ENCODE peak calls at places on chromosomes 11 and 22, in ten cellular contexts. One of them, this sample, is unnamed. For H3K36me3, the result is how much of the 10 kb centered on the place peaks cover.

GRCh38 chr11:111334495-111335123 is 36.3 kb downstream of the POU2AF3 start:
- DNase-seq in suprapubic skin: no peak
- DNase-seq in colonic mucosa: peak
- DNase-seq in tibial artery: no peak
- DNase-seq in PC-3: peak
- DNase-seq in pancreas: peak
- DNase-seq in stomach: peak
- DNase-seq in brain microvascular endothelial cell: no peak
- DNase-seq in endothelial cell of umbilical vein: no peak
- DNase-seq in OCI-LY7: no peak
- DNase-seq in this sample: no peak

GRCh38 chr22:43013355-43014061 is 1.4 kb downstream of the PACSIN2 start:
- DNase-seq in suprapubic skin: no peak
- DNase-seq in colonic mucosa: peak
- DNase-seq in tibial artery: no peak
- DNase-seq in PC-3: peak
- DNase-seq in pancreas: peak
- DNase-seq in stomach: no peak
- DNase-seq in brain microvascular endothelial cell: no peak
- DNase-seq in endothelial cell of umbilical vein: peak
- DNase-seq in OCI-LY7: peak
- DNase-seq in this sample: no peak

GRCh38 chr11:11252403-11252802 is 100.6 kb downstream of the CSNK2A3 start:
- DNase-seq in suprapubic skin: no peak
- DNase-seq in colonic mucosa: no peak
- DNase-seq in tibial artery: no peak
- DNase-seq in PC-3: no peak
- DNase-seq in pancreas: no peak
- DNase-seq in stomach: no peak
- DNase-seq in brain microvascular endothelial cell: no peak
- DNase-seq in endothelial cell of umbilical vein: no peak
- DNase-seq in OCI-LY7: peak
- DNase-seq in this sample: peak

GRCh38 chr11:69273571-69273970 is 20.4 kb upstream of the MYEOV start:
- DNase-seq in suprapubic skin: no peak
- DNase-seq in colonic mucosa: no peak
- DNase-seq in tibial artery: no peak
- DNase-seq in PC-3: no peak
- DNase-seq in pancreas: no peak
- DNase-seq in stomach: no peak
- DNase-seq in brain microvascular endothelial cell: no peak
- DNase-seq in endothelial cell of umbilical vein: no peak
- DNase-seq in OCI-LY7: no peak
- DNase-seq in this sample: no peak

GRCh38 chr11:62805991-62806441 is 776 bp upstream of the NXF1 start:
- DNase-seq in suprapubic skin: no peak
- DNase-seq in colonic mucosa: peak
- DNase-seq in tibial artery: no peak
- DNase-seq in PC-3: no peak
- DNase-seq in pancreas: no peak
- DNase-seq in stomach: no peak
- DNase-seq in brain microvascular endothelial cell: no peak
- DNase-seq in endothelial cell of umbilical vein: no peak
- DNase-seq in OCI-LY7: peak
- DNase-seq in this sample: no peak

GRCh38 chr11:116467809-116468208 is 305.0 kb downstream of the BUD13 start:
- DNase-seq in suprapubic skin: no peak
- DNase-seq in colonic mucosa: no peak
- DNase-seq in tibial artery: no peak
- DNase-seq in PC-3: no peak
- DNase-seq in pancreas: no peak
- DNase-seq in stomach: no peak
- DNase-seq in brain microvascular endothelial cell: no peak
- DNase-seq in endothelial cell of umbilical vein: peak
- DNase-seq in OCI-LY7: no peak
- DNase-seq in this sample: no peak

GRCh38 chr22:26461188-26461810 is 22.3 kb downstream of the HPS4 start:
- DNase-seq in suprapubic skin: no peak
- DNase-seq in colonic mucosa: peak
- DNase-seq in tibial artery: peak
- DNase-seq in PC-3: peak
- DNase-seq in pancreas: peak
- DNase-seq in stomach: peak
- DNase-seq in brain microvascular endothelial cell: peak
- DNase-seq in endothelial cell of umbilical vein: peak
- DNase-seq in OCI-LY7: peak
- DNase-seq in this sample: peak

GRCh38 chr11:3001496-3001895 is 9.4 kb upstream of the NAP1L4 start:
- DNase-seq in suprapubic skin: peak
- DNase-seq in colonic mucosa: no peak
- DNase-seq in tibial artery: peak
- DNase-seq in PC-3: no peak
- DNase-seq in pancreas: peak
- DNase-seq in stomach: peak
- DNase-seq in brain microvascular endothelial cell: no peak
- DNase-seq in endothelial cell of umbilical vein: no peak
- DNase-seq in OCI-LY7: no peak
- DNase-seq in this sample: no peak

DNA sequence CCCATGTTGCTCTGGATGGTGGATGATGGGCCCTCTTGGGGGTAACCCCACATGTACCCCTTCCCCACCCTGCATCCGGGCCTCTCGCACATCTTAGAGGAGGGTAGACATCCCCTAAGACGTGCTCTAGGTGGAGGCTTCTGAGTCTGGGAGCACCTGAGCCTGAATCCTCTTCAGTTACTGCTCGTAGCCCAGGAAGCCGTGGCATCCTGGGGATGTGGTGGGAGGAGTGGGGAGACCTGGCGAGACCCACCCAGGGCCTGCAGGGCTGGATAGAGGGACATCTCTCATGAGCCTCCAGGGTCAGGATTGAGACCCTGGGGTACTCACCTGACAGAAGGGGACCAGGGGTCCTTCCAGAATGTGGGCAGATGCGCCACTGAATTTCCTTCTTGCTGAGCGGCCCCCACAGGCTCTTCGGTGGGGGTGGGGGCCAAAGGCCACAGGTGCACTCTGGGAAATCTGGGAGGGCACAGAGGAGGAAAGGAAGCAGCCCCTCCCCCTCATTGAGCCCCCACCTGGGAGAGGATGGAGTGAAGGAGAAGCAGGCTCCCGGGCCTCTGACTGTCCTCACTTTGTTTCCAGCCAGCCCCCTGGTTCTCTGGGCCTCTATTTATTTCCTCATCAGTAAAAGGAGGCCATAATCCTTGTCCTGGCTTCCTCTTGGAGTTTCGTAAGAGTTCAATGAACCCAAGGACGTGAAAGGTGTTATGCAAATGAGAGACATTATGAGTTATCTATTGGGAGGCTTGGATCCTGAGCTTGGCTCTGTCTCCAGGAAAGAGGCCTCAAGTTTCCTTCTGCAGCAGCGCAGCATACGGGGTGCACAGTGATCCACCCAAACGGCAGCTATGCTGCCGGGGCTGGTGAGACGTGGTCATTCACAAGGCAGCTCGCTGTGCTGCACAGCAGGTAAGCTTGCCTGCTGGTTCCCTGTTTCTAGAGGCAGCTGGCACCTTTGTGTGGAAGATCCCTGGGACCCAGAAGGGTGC is 31.2 kb downstream of the KCNJ4 start:
- DNase-seq in suprapubic skin: no peak
- DNase-seq in colonic mucosa: peak
- DNase-seq in tibial artery: no peak
- DNase-seq in PC-3: no peak
- DNase-seq in pancreas: no peak
- DNase-seq in stomach: no peak
- DNase-seq in brain microvascular endothelial cell: no peak
- DNase-seq in endothelial cell of umbilical vein: no peak
- DNase-seq in OCI-LY7: no peak
- DNase-seq in this sample: no peak
- H3K4me3 ChIP-seq in suprapubic skin: no peak
- H3K4me3 ChIP-seq in colonic mucosa: no peak
- H3K4me3 ChIP-seq in tibial artery: no peak
- H3K4me3 ChIP-seq in PC-3: no peak
- H3K4me3 ChIP-seq in pancreas: no peak
- H3K4me3 ChIP-seq in stomach: no peak
- H3K4me3 ChIP-seq in brain microvascular endothelial cell: no peak
- H3K4me3 ChIP-seq in endothelial cell of umbilical vein: no peak
- H3K4me3 ChIP-seq in OCI-LY7: no peak
- H3K4me3 ChIP-seq in this sample: no peak

GRCh38 chr11:7252683-7253213 is 1.0 kb downstream of the SYT9 start:
- DNase-seq in suprapubic skin: no peak
- DNase-seq in colonic mucosa: no peak
- DNase-seq in tibial artery: peak
- DNase-seq in PC-3: no peak
- DNase-seq in pancreas: peak
- DNase-seq in stomach: no peak
- DNase-seq in brain microvascular endothelial cell: no peak
- DNase-seq in endothelial cell of umbilical vein: no peak
- DNase-seq in OCI-LY7: no peak
- DNase-seq in this sample: no peak

GRCh38 chr11:7254731-7255291 is 3.1 kb downstream of the SYT9 start:
- DNase-seq in suprapubic skin: no peak
- DNase-seq in colonic mucosa: no peak
- DNase-seq in tibial artery: no peak
- DNase-seq in PC-3: no peak
- DNase-seq in pancreas: no peak
- DNase-seq in stomach: no peak
- DNase-seq in brain microvascular endothelial cell: no peak
- DNase-seq in endothelial cell of umbilical vein: no peak
- DNase-seq in OCI-LY7: no peak
- DNase-seq in this sample: no peak

GRCh38 chr11:7251836-7252682 is at the start of gene SYT9:
- DNase-seq in suprapubic skin: peak
- DNase-seq in colonic mucosa: peak
- DNase-seq in tibial artery: peak
- DNase-seq in PC-3: peak
- DNase-seq in pancreas: peak
- DNase-seq in stomach: peak
- DNase-seq in brain microvascular endothelial cell: peak
- DNase-seq in endothelial cell of umbilical vein: peak
- DNase-seq in OCI-LY7: no peak
- DNase-seq in this sample: no peak

GRCh38 chr11:7250166-7250565 is 1.5 kb upstream of the SYT9 start:
- DNase-seq in suprapubic skin: no peak
- DNase-seq in colonic mucosa: no peak
- DNase-seq in tibial artery: no peak
- DNase-seq in PC-3: no peak
- DNase-seq in pancreas: no peak
- DNase-seq in stomach: no peak
- DNase-seq in brain microvascular endothelial cell: no peak
- DNase-seq in endothelial cell of umbilical vein: no peak
- DNase-seq in OCI-LY7: no peak
- DNase-seq in this sample: no peak

GRCh38 chr11:7251487-7251835 is 243 bp upstream of the SYT9 start:
- DNase-seq in suprapubic skin: no peak
- DNase-seq in colonic mucosa: no peak
- DNase-seq in tibial artery: no peak
- DNase-seq in PC-3: no peak
- DNase-seq in pancreas: no peak
- DNase-seq in stomach: no peak
- DNase-seq in brain microvascular endothelial cell: no peak
- DNase-seq in endothelial cell of umbilical vein: peak
- DNase-seq in OCI-LY7: no peak
- DNase-seq in this sample: no peak
- H3K27ac ChIP-seq in suprapubic skin: no peak
- H3K27ac ChIP-seq in colonic mucosa: no peak
- H3K27ac ChIP-seq in tibial artery: no peak
- H3K27ac ChIP-seq in PC-3: no peak
- H3K27ac ChIP-seq in pancreas: no peak
- H3K27ac ChIP-seq in stomach: no peak
- H3K27ac ChIP-seq in brain microvascular endothelial cell: no peak
- H3K27ac ChIP-seq in endothelial cell of umbilical vein: no peak
- H3K27ac ChIP-seq in OCI-LY7: no peak
- H3K27ac ChIP-seq in this sample: no peak

GRCh38 chr22:37026325-37026724 is 6.8 kb downstream of the MPST start:
- DNase-seq in suprapubic skin: no peak
- DNase-seq in colonic mucosa: no peak
- DNase-seq in tibial artery: no peak
- DNase-seq in PC-3: no peak
- DNase-seq in pancreas: no peak
- DNase-seq in stomach: no peak
- DNase-seq in brain microvascular endothelial cell: no peak
- DNase-seq in endothelial cell of umbilical vein: no peak
- DNase-seq in OCI-LY7: no peak
- DNase-seq in this sample: no peak

GRCh38 chr22:37024339-37025157 is 5.0 kb downstream of the MPST start:
- DNase-seq in suprapubic skin: no peak
- DNase-seq in colonic mucosa: peak
- DNase-seq in tibial artery: no peak
- DNase-seq in PC-3: no peak
- DNase-seq in pancreas: no peak
- DNase-seq in stomach: no peak
- DNase-seq in brain microvascular endothelial cell: no peak
- DNase-seq in endothelial cell of umbilical vein: no peak
- DNase-seq in OCI-LY7: no peak
- DNase-seq in this sample: no peak

GRCh38 chr22:37027556-37027955 is 8.0 kb downstream of the MPST start:
- DNase-seq in suprapubic skin: no peak
- DNase-seq in colonic mucosa: no peak
- DNase-seq in tibial artery: no peak
- DNase-seq in PC-3: no peak
- DNase-seq in pancreas: no peak
- DNase-seq in stomach: no peak
- DNase-seq in brain microvascular endothelial cell: no peak
- DNase-seq in endothelial cell of umbilical vein: no peak
- DNase-seq in OCI-LY7: no peak
- DNase-seq in this sample: no peak

GRCh38 chr22:37023743-37024338 is 4.3 kb downstream of the MPST start:
- DNase-seq in suprapubic skin: no peak
- DNase-seq in colonic mucosa: peak
- DNase-seq in tibial artery: no peak
- DNase-seq in PC-3: no peak
- DNase-seq in pancreas: no peak
- DNase-seq in stomach: no peak
- DNase-seq in brain microvascular endothelial cell: no peak
- DNase-seq in endothelial cell of umbilical vein: no peak
- DNase-seq in OCI-LY7: no peak
- DNase-seq in this sample: no peak

GRCh38 chr22:37025500-37026070 is 6.0 kb downstream of the MPST start:
- DNase-seq in suprapubic skin: no peak
- DNase-seq in colonic mucosa: no peak
- DNase-seq in tibial artery: no peak
- DNase-seq in PC-3: no peak
- DNase-seq in pancreas: no peak
- DNase-seq in stomach: no peak
- DNase-seq in brain microvascular endothelial cell: no peak
- DNase-seq in endothelial cell of umbilical vein: no peak
- DNase-seq in OCI-LY7: no peak
- DNase-seq in this sample: no peak
- H3K36me3 ChIP-seq in suprapubic skin: half or more
- H3K36me3 ChIP-seq in colonic mucosa: under half
- H3K36me3 ChIP-seq in tibial artery: half or more
- H3K36me3 ChIP-seq in PC-3: under half
- H3K36me3 ChIP-seq in pancreas: under half
- H3K36me3 ChIP-seq in stomach: half or more
- H3K36me3 ChIP-seq in brain microvascular endothelial cell: under half
- H3K36me3 ChIP-seq in endothelial cell of umbilical vein: under half
- H3K36me3 ChIP-seq in OCI-LY7: under half
- H3K36me3 ChIP-seq in this sample: under half

DNA sequence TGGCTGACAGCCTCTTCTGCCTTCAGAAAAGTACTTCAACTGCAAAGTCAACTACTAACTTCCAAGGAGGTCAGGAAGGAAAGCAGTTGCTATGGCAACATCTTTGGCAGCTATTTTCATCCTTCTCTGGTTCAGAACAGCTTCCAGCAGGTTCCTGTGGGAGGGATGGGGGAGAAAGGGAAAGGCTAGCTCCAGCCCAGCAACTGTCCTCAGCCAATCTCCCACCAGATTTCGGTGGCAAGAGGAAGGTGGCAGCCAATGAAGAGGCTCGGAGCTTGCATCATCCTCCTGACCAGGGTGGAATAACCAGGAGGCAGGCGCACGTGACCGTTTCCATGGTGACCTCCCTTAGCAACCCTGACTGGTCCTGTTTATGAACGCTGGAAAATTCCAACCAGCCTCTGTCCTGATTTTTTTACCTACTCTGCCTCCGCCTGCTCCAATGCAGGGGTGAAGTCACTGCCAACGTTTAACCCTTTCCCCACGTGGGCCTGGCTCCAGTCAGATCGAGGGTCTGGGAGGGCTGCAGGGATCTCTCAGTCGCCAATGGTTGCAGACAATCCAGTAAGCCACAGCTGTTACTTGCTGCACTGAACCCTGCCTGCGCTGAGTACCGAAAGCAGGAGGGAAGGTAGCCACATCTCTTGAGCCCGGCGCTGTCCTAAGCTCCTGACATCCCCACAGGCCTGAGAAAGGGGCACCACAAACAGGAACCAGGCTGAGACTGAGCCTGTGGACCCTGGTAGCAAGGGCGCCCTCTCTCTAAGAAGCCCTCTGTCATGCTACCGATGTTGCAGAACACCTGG is 11.2 kb upstream of the MALAT1 start:
- DNase-seq in suprapubic skin: peak
- DNase-seq in colonic mucosa: peak
- DNase-seq in tibial artery: peak
- DNase-seq in PC-3: peak
- DNase-seq in pancreas: peak
- DNase-seq in stomach: peak
- DNase-seq in brain microvascular endothelial cell: peak
- DNase-seq in endothelial cell of umbilical vein: peak
- DNase-seq in OCI-LY7: peak
- DNase-seq in this sample: peak
- H3K4me3 ChIP-seq in suprapubic skin: peak
- H3K4me3 ChIP-seq in colonic mucosa: no peak
- H3K4me3 ChIP-seq in tibial artery: peak
- H3K4me3 ChIP-seq in PC-3: no peak
- H3K4me3 ChIP-seq in pancreas: no peak
- H3K4me3 ChIP-seq in stomach: no peak
- H3K4me3 ChIP-seq in brain microvascular endothelial cell: peak
- H3K4me3 ChIP-seq in endothelial cell of umbilical vein: no peak
- H3K4me3 ChIP-seq in OCI-LY7: peak
- H3K4me3 ChIP-seq in this sample: peak

This sample was measured in SJCRH30.